ENCODE peak calls at places on chromosomes 1 and 21, in seven cellular contexts. Y is body of pancreas, H is sigmoid colon, X is heart left ventricle, U is uterus, D is adrenal gland, I is A549. B is an unnamed sample.

GRCh38 chr21:45234127-45234526 is 53.6 kb downstream of the POFUT2 start:
- DNase-seq in Y (no peak), H (no peak), X (no peak), U (no peak), D (no peak), I (no peak), B (no peak)

GRCh38 chr1:152582647-152583046 is 2.3 kb upstream of the LCE3D start:
- DNase-seq in Y (no peak), H (no peak), X (no peak), U (no peak), D (no peak), I (peak; percentile 55), B (no peak)

GRCh38 chr21:35529141-35529863 is 480.2 kb upstream of the RUNX1 start:
- DNase-seq in Y (no peak), H (no peak), X (no peak), U (no peak), D (no peak), I (no peak), B (no peak)

GRCh38 chr1:82586473-82586872 is 785.7 kb downstream of the ADGRL2 start:
- DNase-seq in Y (no peak), H (peak; percentile 62), X (peak; percentile 44), U (no peak), D (no peak), I (no peak), B (no peak)

GRCh38 chr1:41591891-41592290 is 107.4 kb upstream of the EDN2 start:
- DNase-seq in Y (no peak), H (no peak), X (no peak), U (no peak), D (no peak), I (no peak), B (no peak)

GRCh38 chr21:39082656-39083376 is 100.4 kb downstream of the PSMG1 start:
- DNase-seq in Y (no peak), H (no peak), X (no peak), U (peak; percentile 12), D (no peak), I (no peak), B (no peak)

GRCh38 chr1:150295476-150295875 is 1.8 kb downstream of the MRPS21 start:
- DNase-seq in Y (no peak), H (no peak), X (no peak), U (no peak), D (no peak), I (no peak), B (no peak)

GRCh38 chr1:9193226-9193625 is 41.3 kb upstream of the H6PD start:
- DNase-seq in Y (no peak), H (no peak), X (no peak), U (no peak), D (no peak), I (no peak), B (no peak)

GRCh38 chr1:11799896-11800295 is 5.9 kb downstream of the MTHFR start:
- DNase-seq in Y (no peak), H (peak; percentile 45), X (no peak), U (no peak), D (no peak), I (no peak), B (no peak)

GRCh38 chr1:240148333-240148732 is 56.6 kb downstream of the FMN2 start:
- DNase-seq in Y (no peak), H (no peak), X (no peak), U (no peak), D (no peak), I (no peak), B (no peak)

GRCh38 chr1:181127898-181128453 is 39.5 kb downstream of the IER5 start:
- DNase-seq in Y (no peak), H (no peak), X (no peak), U (no peak), D (no peak), I (peak; percentile 51), B (no peak)

GRCh38 chr1:68313736-68314594 is 81.6 kb upstream of the WLS start:
- DNase-seq in Y (no peak), H (no peak), X (no peak), U (no peak), D (no peak), I (no peak), B (no peak)

GRCh38 chr1:205572426-205572825 is 59.4 kb downstream of the ELK4 start:
- DNase-seq in Y (no peak), H (no peak), X (no peak), U (no peak), D (no peak), I (no peak), B (no peak)

GRCh38 chr1:25642710-25643109 is 26.1 kb downstream of the MAN1C1 start:
- DNase-seq in Y (peak; percentile 36), H (no peak), X (no peak), U (no peak), D (no peak), I (no peak), B (no peak)

GRCh38 chr1:94050675-94051074 is 70.3 kb downstream of the ABCA4 start:
- DNase-seq in Y (no peak), H (no peak), X (no peak), U (no peak), D (no peak), I (no peak), B (no peak)

GRCh38 chr1:94047914-94048313 is 73.0 kb downstream of the ABCA4 start:
- DNase-seq in Y (no peak), H (no peak), X (no peak), U (no peak), D (no peak), I (no peak), B (no peak)

GRCh38 chr1:94050263-94050662 is 70.7 kb downstream of the ABCA4 start:
- DNase-seq in Y (no peak), H (no peak), X (no peak), U (no peak), D (no peak), I (no peak), B (no peak)

GRCh38 chr1:94048413-94049164 is 72.4 kb downstream of the ABCA4 start:
- DNase-seq in Y (no peak), H (no peak), X (peak; percentile 52), U (no peak), D (no peak), I (no peak), B (no peak)

DNA sequence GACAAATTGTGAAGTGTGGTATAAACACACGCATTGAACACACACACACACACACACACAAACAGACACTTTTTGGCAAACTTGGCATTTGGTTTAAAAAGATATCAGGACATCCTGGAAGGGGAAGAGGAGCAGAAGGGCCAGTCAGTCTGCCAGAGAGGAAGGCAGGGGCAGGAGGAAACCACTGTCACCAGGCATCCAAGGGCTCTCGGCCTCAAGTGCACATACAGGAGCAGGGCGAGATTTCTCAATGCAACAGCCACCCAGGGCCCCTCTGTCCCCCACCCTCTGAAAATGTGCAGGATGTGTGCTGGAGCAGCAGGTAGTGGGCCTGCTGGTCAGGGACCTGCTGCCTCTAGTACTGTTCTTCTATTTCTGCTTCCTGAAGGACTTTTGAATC is 71.2 kb downstream of the ABCA4 start:
- DNase-seq in Y (no peak), H (no peak), X (no peak), U (no peak), D (no peak), I (no peak), B (no peak)
- H3K27ac ChIP-seq in Y (no peak overlapping the region), H (no peak overlapping the region), X (peak overlapping the region; percentile 31), U (no peak overlapping the region), D (no peak overlapping the region), I (peak overlapping the region; percentile 9), B (peak overlapping the region; percentile 47)

DNA sequence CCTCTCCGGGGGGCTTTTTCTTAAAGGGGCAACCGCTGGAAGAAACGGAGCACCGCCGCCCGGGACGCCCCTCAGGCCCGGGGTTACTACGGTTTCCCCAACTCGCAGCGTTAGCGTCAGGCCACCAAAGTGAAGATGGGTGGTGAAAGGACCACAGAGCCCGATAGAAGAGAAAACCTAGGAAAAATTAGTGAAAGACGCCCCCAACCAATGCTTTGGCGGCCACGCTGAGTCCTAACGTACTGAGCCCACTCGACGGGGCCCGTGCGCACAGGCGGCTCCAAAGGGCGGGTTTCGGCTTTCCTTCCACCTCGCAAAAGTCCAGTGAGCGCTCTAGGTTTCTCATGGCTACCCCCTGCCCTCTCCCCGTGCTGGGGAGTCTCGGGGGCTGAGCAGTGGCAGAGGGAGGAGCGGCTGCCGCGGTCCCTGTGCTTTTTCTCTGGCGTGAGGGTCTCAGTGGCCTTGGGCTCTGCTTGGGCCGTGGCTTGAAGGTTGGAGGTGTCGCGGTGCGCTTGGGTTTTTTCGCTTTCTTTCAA is 12.2 kb upstream of the SPEN start:
- DNase-seq in Y (no peak), H (no peak), X (no peak), U (no peak), D (no peak), I (no peak), B (no peak)
- TF ChIP-seq POLR2A in Y (no peak), H (no peak), X (no peak), U (no peak), D (no peak), I (peak; percentile 26), B (no peak)

GRCh38 chr1:22543679-22544078 is 19.6 kb upstream of the EPHA8 start:
- DNase-seq in Y (no peak), H (no peak), X (no peak), U (no peak), D (no peak), I (no peak), B (no peak)
- H3K27ac ChIP-seq in Y (no peak overlapping the region), H (no peak overlapping the region), X (no peak overlapping the region), U (no peak overlapping the region), D (no peak overlapping the region), I (no peak overlapping the region), B (no peak overlapping the region)

DNA sequence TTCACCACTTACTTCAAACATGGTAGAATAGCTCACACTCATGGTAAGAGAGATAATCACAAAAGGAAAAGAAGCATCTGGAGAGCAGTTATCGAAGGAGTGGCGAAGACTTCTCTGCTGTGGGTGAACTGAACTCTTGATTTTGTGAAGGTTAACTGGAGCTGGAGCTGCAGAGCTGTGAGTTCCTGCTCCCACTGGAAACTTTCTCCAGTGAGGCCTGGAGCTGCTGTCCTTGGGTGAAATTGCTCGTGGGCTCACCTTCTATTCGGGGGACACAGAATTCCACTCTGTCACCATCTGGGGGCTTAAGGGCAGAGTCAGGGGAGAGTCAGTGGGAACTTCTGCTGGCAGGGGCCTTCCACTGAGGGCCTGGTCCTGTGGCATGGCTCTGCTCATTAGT is 45.9 kb downstream of the MAB21L3 start:
- DNase-seq in Y (no peak), H (no peak), X (no peak), U (no peak), D (no peak), I (no peak), B (no peak)
- TF ChIP-seq POLR2A in Y (no peak), H (no peak), X (no peak), U (no peak), D (no peak), I (no peak), B (no peak)

DNA sequence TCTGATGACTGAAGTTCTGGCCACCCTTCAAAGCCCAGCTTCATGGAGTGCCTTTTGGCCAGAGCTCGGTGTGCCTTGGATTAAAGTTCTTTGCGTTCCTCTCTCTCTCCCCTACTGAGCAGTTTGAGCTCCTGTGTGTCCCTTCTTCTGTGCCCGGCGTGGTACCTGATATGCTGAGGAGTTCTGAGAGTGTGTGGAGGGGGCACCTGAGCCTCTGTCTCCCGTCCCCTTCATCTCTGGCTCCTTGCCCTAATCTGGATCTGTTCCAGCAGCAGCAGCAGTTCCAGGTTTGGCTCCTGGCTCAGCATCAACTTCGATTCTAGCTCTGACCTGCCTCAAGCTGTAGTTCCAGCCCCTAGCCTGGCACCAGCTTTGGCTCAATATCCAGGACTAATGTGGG is 25.1 kb upstream of the MYCL start:
- DNase-seq in Y (no peak), H (no peak), X (no peak), U (no peak), D (no peak), I (no peak), B (peak; percentile 77)
- H3K27ac ChIP-seq in Y (peak overlapping the region; percentile 31), H (no peak overlapping the region), X (no peak overlapping the region), U (no peak overlapping the region), D (no peak overlapping the region), I (peak overlapping the region; percentile 24), B (peak overlapping the region; percentile 78)

GRCh38 chr1:15736035-15736665 is at the start of gene SLC25A34:
- DNase-seq in Y (peak; percentile 96), H (no peak), X (peak; percentile 93), U (no peak), D (peak; percentile 77), I (no peak), B (peak; percentile 91)
- TF ChIP-seq POLR2A in Y (peak; percentile 72), H (no peak), X (no peak), U (no peak), D (no peak), I (no peak), B (peak; percentile 77)

B was measured in right lobe of liver.